ENCODE peak calls at places on chromosomes 5 and 9, in six cellular contexts. O, U, F, X, V and S are unnamed samples.

GRCh38 chr9:114588150-114588663 is 638 bp downstream of the ATP6V1G1 start:
- DNase-seq in O (no peak), U (no peak), F (no peak), X (peak; percentile 12), V (no peak), S (no peak)

GRCh38 chr5:58983496-58983895 is 400.6 kb downstream of the RAB3C start:
- DNase-seq in O (no peak), U (no peak), F (no peak), X (no peak), V (no peak), S (no peak)

GRCh38 chr5:1320436-1321344 is 24.2 kb downstream of the CLPTM1L start:
- DNase-seq in O (no peak), U (no peak), F (no peak), X (no peak), V (no peak), S (no peak)

GRCh38 chr5:75471193-75471592 is 40.2 kb downstream of the CERT1 start:
- DNase-seq in O (no peak), U (no peak), F (no peak), X (no peak), V (no peak), S (no peak)

GRCh38 chr9:83965350-83966208 is 14.4 kb downstream of the HNRNPK start:
- DNase-seq in O (no peak), U (no peak), F (no peak), X (no peak), V (no peak), S (no peak)

GRCh38 chr9:649128-650074 is 192.1 kb upstream of the DMRT1 start:
- DNase-seq in O (no peak), U (peak; percentile 15), F (no peak), X (no peak), V (no peak), S (no peak)

GRCh38 chr5:121867403-121867802 is 15.7 kb downstream of the FTMT start:
- DNase-seq in O (no peak), U (no peak), F (no peak), X (no peak), V (no peak), S (no peak)

GRCh38 chr5:57319633-57320032 is 145.8 kb downstream of the GPBP1 start:
- DNase-seq in O (no peak), U (no peak), F (no peak), X (no peak), V (no peak), S (no peak)

GRCh38 chr5:130871346-130872086 is 293.5 kb downstream of the HINT1 start:
- DNase-seq in O (peak; percentile 60), U (peak; percentile 23), F (peak; percentile 64), X (peak; percentile 9), V (no peak), S (peak; percentile 2)

GRCh38 chr5:75007537-75007847 is 44.9 kb downstream of the GCNT4 start:
- DNase-seq in O (peak; percentile 18), U (no peak), F (no peak), X (no peak), V (no peak), S (peak; percentile 17)

GRCh38 chr5:79699766-79700400 is 10.2 kb downstream of the CMYA5 start:
- DNase-seq in O (no peak), U (no peak), F (no peak), X (no peak), V (no peak), S (no peak)

GRCh38 chr5:157671592-157672330 is 428 bp downstream of the C5orf52 start:
- DNase-seq in O (no peak), U (no peak), F (no peak), X (no peak), V (no peak), S (no peak)

GRCh38 chr5:82259172-82259800 is 18.9 kb downstream of the RPS23 start:
- DNase-seq in O (peak; percentile 45), U (peak; percentile 42), F (no peak), X (no peak), V (no peak), S (no peak)

GRCh38 chr5:138274189-138274853 is at the start of gene GFRA3:
- DNase-seq in O (no peak), U (no peak), F (no peak), X (no peak), V (no peak), S (no peak)

GRCh38 chr5:169343761-169344160 is 42.8 kb upstream of the SLIT3 start:
- DNase-seq in O (no peak), U (no peak), F (no peak), X (no peak), V (no peak), S (no peak)

GRCh38 chr5:60668715-60669304 is 31.2 kb downstream of the DEPDC1B start:
- DNase-seq in O (peak; percentile 21), U (peak; percentile 44), F (no peak), X (no peak), V (no peak), S (no peak)

GRCh38 chr5:65290677-65291076 is 191.0 kb downstream of the ADAMTS6 start:
- DNase-seq in O (peak; percentile 3), U (no peak), F (no peak), X (no peak), V (no peak), S (no peak)

GRCh38 chr5:84724181-84724580 is 339.5 kb upstream of the EDIL3 start:
- DNase-seq in O (no peak), U (no peak), F (no peak), X (no peak), V (no peak), S (no peak)

GRCh38 chr5:151742870-151743294 is 15.5 kb downstream of the ATOX1 start:
- DNase-seq in O (peak; percentile 66), U (peak; percentile 80), F (no peak), X (no peak), V (no peak), S (peak; percentile 58)

GRCh38 chr5:92777421-92777820 is 803.6 kb downstream of the NR2F1-AS1 start:
- DNase-seq in O (no peak), U (no peak), F (no peak), X (no peak), V (no peak), S (no peak)

GRCh38 chr5:109645591-109646236 is 44.0 kb upstream of the MAN2A1 start:
- DNase-seq in O (no peak), U (no peak), F (no peak), X (no peak), V (peak; percentile 59), S (no peak)

GRCh38 chr9:28365736-28366135 is 792.5 kb upstream of the C9orf72 start:
- DNase-seq in O (no peak), U (no peak), F (no peak), X (no peak), V (no peak), S (no peak)

GRCh38 chr5:134223406-134224251 is 2.2 kb downstream of the PPP2CA start:
- DNase-seq in O (no peak), U (no peak), F (no peak), X (no peak), V (no peak), S (peak; percentile 15)

GRCh38 chr5:142811840-142812557 is 41.8 kb downstream of the ARHGAP26 start:
- DNase-seq in O (no peak), U (no peak), F (no peak), X (no peak), V (no peak), S (no peak)

GRCh38 chr5:150261231-150261630 is 28.3 kb downstream of the CAMK2A start:
- DNase-seq in O (peak; percentile 39), U (peak; percentile 2), F (no peak), X (no peak), V (no peak), S (no peak)

GRCh38 chr9:133347515-133347984 is 381 bp downstream of the MED22 start:
- DNase-seq in O (peak; percentile 47), U (peak; percentile 39), F (peak; percentile 58), X (no peak), V (peak; percentile 44), S (peak; percentile 66)

GRCh38 chr5:54524082-54524481 is 6.5 kb downstream of the SNX18 start:
- DNase-seq in O (no peak), U (no peak), F (no peak), X (no peak), V (no peak), S (no peak)

GRCh38 chr5:159049844-159050318 is 49.8 kb downstream of the EBF1 start:
- DNase-seq in O (peak; percentile 35), U (peak; percentile 16), F (no peak), X (no peak), V (no peak), S (no peak)

GRCh38 chr5:170832241-170832640 is 29.6 kb upstream of the RANBP17 start:
- DNase-seq in O (no peak), U (no peak), F (no peak), X (no peak), V (no peak), S (no peak)

GRCh38 chr9:32571969-32572899 is 725 bp downstream of the NDUFB6 start:
- DNase-seq in O (peak; percentile 81), U (peak; percentile 82), F (peak; percentile 64), X (peak; percentile 77), V (peak; percentile 27), S (peak; percentile 79)

GRCh38 chr5:13606051-13606450 is 338.4 kb downstream of the DNAH5 start:
- DNase-seq in O (no peak), U (no peak), F (no peak), X (no peak), V (no peak), S (no peak)

GRCh38 chr5:160197341-160198147 is 31.8 kb upstream of the FABP6 start:
- DNase-seq in O (no peak), U (no peak), F (peak; percentile 49), X (no peak), V (no peak), S (peak; percentile 68)

GRCh38 chr5:114416254-114416653 is 54.4 kb downstream of the KCNN2 start:
- DNase-seq in O (no peak), U (no peak), F (no peak), X (no peak), V (no peak), S (no peak)

GRCh38 chr9:15724006-15724405 is 171.2 kb downstream of the CCDC171 start:
- DNase-seq in O (peak; percentile 20), U (no peak), F (no peak), X (no peak), V (no peak), S (no peak)

GRCh38 chr9:90062982-90063381 is 458.2 kb downstream of the GADD45G start:
- DNase-seq in O (no peak), U (no peak), F (no peak), X (no peak), V (no peak), S (no peak)